ENCODE peak calls at places on chromosomes 13 and 19, in four cellular contexts. D, E, G and B are unnamed samples.

GRCh38 chr13:93635687-93636086 is 409.1 kb downstream of the GPC6 start:
- DNase-seq in D (no peak), E (peak; percentile 62), G (no peak), B (no peak)

GRCh38 chr19:5038631-5039271 is 69.8 kb downstream of the KDM4B start:
- DNase-seq in D (no peak), E (no peak), G (no peak), B (peak; percentile 22)

GRCh38 chr19:34662919-34663318 is 14.0 kb downstream of the SCGB2B2 start:
- DNase-seq in D (no peak), E (no peak), G (no peak), B (peak; percentile 12)

GRCh38 chr19:52741951-52742485 is 7.2 kb upstream of the ZNF611 start:
- DNase-seq in D (peak; percentile 33), E (no peak), G (no peak), B (no peak)

GRCh38 chr19:45515081-45515624 is 7.9 kb downstream of the VASP start:
- DNase-seq in D (no peak), E (no peak), G (peak; percentile 64), B (no peak)

GRCh38 chr13:110812111-110812868 is 98.8 kb downstream of the ING1 start:
- DNase-seq in D (no peak), E (no peak), G (no peak), B (no peak)

GRCh38 chr13:109385161-109385560 is 401.2 kb downstream of the IRS2 start:
- DNase-seq in D (no peak), E (no peak), G (no peak), B (no peak)

GRCh38 chr19:55554749-55555152 is 9.4 kb upstream of the SBK3 start:
- DNase-seq in D (no peak), E (no peak), G (no peak), B (no peak)

GRCh38 chr13:73698859-73699258 is 435.3 kb downstream of the KLF12 start:
- DNase-seq in D (no peak), E (no peak), G (no peak), B (no peak)

GRCh38 chr19:39810424-39810823 is 23.5 kb downstream of the DYRK1B start:
- DNase-seq in D (no peak), E (no peak), G (no peak), B (no peak)

GRCh38 chr13:60851378-60851777 is 454.4 kb downstream of the TDRD3 start:
- DNase-seq in D (no peak), E (no peak), G (no peak), B (no peak)

GRCh38 chr13:99656843-99657506 is 155.7 kb downstream of the TM9SF2 start:
- DNase-seq in D (no peak), E (no peak), G (no peak), B (no peak)

GRCh38 chr13:40164137-40164536 is 502.3 kb downstream of the FOXO1 start:
- DNase-seq in D (no peak), E (peak; percentile 55), G (no peak), B (peak; percentile 65)

GRCh38 chr13:94557836-94558235 is 38.1 kb downstream of the TGDS start:
- DNase-seq in D (no peak), E (no peak), G (no peak), B (no peak)

GRCh38 chr19:50333737-50334617 is 4.8 kb upstream of the KCNC3 start:
- DNase-seq in D (peak; percentile 86), E (peak; percentile 80), G (peak; percentile 84), B (no peak)

GRCh38 chr13:110425444-110425780 is 118.3 kb downstream of the COL4A2 start:
- DNase-seq in D (no peak), E (no peak), G (no peak), B (no peak)

GRCh38 chr13:28321751-28322150 is 173.2 kb downstream of the FLT1 start:
- DNase-seq in D (no peak), E (no peak), G (no peak), B (no peak)

GRCh38 chr13:80341098-80341701 is at the start of gene SPRY2:
- DNase-seq in D (peak; percentile 97), E (peak; percentile 97), G (peak; percentile 94), B (peak; percentile 84)

GRCh38 chr13:21557995-21558394 is 46.0 kb downstream of the MICU2 start:
- DNase-seq in D (peak; percentile 59), E (no peak), G (no peak), B (peak; percentile 38)

GRCh38 chr13:37118002-37118401 is 12.5 kb upstream of the CSNK1A1L start:
- DNase-seq in D (no peak), E (no peak), G (no peak), B (no peak)

GRCh38 chr19:4065430-4066175 is 1.1 kb downstream of the ZBTB7A start:
- DNase-seq in D (peak; percentile 97), E (peak; percentile 98), G (peak; percentile 98), B (peak; percentile 78)

GRCh38 chr19:50263176-50263575 is 59.8 kb downstream of the MYH14 start:
- DNase-seq in D (no peak), E (no peak), G (no peak), B (no peak)

GRCh38 chr19:8302734-8303133 is 5.4 kb downstream of the CD320 start:
- DNase-seq in D (no peak), E (peak; percentile 52), G (no peak), B (no peak)

GRCh38 chr19:30783212-30783611 is 411.0 kb downstream of the ZNF536 start:
- DNase-seq in D (no peak), E (no peak), G (no peak), B (no peak)

GRCh38 chr19:4991538-4991937 is 22.6 kb downstream of the KDM4B start:
- DNase-seq in D (no peak), E (no peak), G (no peak), B (no peak)

GRCh38 chr19:50252111-50252886 is 48.9 kb downstream of the MYH14 start:
- DNase-seq in D (no peak), E (no peak), G (peak; percentile 26), B (no peak)

GRCh38 chr19:11551603-11552235 is 7.3 kb downstream of the ELOF1 start:
- DNase-seq in D (peak; percentile 49), E (no peak), G (peak; percentile 26), B (no peak)

GRCh38 chr19:35378356-35378755 is 7.5 kb downstream of the GPR42 start:
- DNase-seq in D (no peak), E (no peak), G (no peak), B (no peak)

GRCh38 chr13:79593121-79593520 is 112.2 kb downstream of the NDFIP2 start:
- DNase-seq in D (no peak), E (no peak), G (no peak), B (no peak)

GRCh38 chr19:50207730-50208129 is 4.3 kb downstream of the MYH14 start:
- DNase-seq in D (no peak), E (no peak), G (no peak), B (no peak)

GRCh38 chr19:30857388-30857787 is 485.2 kb downstream of the ZNF536 start:
- DNase-seq in D (no peak), E (no peak), G (no peak), B (no peak)

GRCh38 chr13:111490611-111491010 is 170.2 kb downstream of the TEX29 start:
- DNase-seq in D (no peak), E (peak; percentile 45), G (no peak), B (no peak)

GRCh38 chr19:15869109-15869555 is 28.7 kb downstream of the CYP4F2 start:
- DNase-seq in D (no peak), E (peak; percentile 52), G (peak; percentile 33), B (peak; percentile 92)

GRCh38 chr13:52001120-52001731 is 10.0 kb downstream of the ATP7B start:
- DNase-seq in D (peak; percentile 56), E (no peak), G (no peak), B (peak; percentile 60)

GRCh38 chr13:52006491-52007245 is 4.6 kb downstream of the ATP7B start:
- DNase-seq in D (no peak), E (no peak), G (no peak), B (no peak)

GRCh38 chr13:52003551-52003950 is 7.7 kb downstream of the ATP7B start:
- DNase-seq in D (no peak), E (no peak), G (peak; percentile 30), B (no peak)

GRCh38 chr13:52002361-52002760 is 8.9 kb downstream of the ATP7B start:
- DNase-seq in D (no peak), E (no peak), G (no peak), B (no peak)

DNA sequence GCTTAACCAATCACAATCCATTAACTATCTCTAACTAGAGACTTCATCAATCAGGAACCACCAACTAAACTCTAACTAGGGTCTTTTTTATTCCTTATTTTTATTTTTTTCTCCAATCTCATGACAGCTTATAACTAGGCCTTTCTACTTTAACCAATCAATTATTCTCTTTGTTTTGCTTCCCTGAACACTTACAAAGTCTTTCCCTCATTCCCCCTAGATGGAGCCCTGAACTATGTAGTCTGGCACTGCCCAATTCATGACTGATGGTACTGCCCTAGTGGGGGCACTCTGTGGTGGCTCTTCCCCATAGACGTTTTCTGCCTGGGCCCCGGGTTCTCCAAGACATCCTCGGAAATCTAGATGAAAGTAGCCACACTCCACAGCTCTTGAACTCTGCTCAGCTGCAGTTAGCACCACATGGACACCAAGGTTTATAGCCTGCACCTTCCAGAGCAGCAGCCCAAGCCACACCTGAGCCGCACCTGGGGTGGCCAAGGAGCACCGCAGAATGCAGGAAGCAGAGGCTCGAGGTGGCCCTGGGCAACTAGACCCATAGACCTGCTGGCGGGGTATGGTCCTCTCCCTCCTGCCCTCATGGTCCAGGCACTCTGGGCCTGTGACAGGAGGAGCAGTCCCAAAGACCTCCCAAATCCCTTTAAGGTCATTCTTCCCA is 6.6 kb downstream of the ATP7B start:
- DNase-seq in D (no peak), E (no peak), G (peak; percentile 71), B (no peak)
- TF ChIP-seq CTCF in D (no peak), E (no peak), G (no peak), B (no peak)

GRCh38 chr13:29428992-29429315 is 166.5 kb downstream of the SLC7A1 start:
- DNase-seq in D (no peak), E (no peak), G (no peak), B (no peak)
- H3K4me3 ChIP-seq in D (peak overlapping the region; percentile 81), E (peak overlapping the region; percentile 76), G (no peak overlapping the region), B (no peak overlapping the region)

DNA sequence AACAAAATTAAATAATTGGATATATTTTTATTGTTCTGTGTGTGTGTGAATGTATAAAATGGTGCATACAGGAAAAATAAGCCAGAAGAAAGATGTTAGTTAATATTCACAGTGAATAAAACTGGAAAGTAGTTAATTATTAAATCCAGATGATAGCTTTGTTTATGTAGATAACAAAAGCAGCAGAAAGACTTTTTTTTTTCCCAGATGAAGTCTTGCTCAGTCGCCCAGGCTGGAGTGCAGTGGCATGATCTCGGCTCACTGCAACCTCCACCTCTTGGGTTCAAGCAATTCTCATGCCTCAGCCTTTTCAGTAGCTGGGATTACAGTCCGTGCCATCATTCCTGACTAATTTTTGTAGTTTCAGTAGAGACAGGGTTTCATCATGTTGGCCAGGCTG is 140.1 kb downstream of the ZNF486 start:
- DNase-seq in D (no peak), E (no peak), G (no peak), B (no peak)
- H3K27me3 ChIP-seq in D (no peaks in the 10 kb centered on the region), E (no peaks in the 10 kb centered on the region), G (no peaks in the 10 kb centered on the region), B (no peaks in the 10 kb centered on the region)

DNA sequence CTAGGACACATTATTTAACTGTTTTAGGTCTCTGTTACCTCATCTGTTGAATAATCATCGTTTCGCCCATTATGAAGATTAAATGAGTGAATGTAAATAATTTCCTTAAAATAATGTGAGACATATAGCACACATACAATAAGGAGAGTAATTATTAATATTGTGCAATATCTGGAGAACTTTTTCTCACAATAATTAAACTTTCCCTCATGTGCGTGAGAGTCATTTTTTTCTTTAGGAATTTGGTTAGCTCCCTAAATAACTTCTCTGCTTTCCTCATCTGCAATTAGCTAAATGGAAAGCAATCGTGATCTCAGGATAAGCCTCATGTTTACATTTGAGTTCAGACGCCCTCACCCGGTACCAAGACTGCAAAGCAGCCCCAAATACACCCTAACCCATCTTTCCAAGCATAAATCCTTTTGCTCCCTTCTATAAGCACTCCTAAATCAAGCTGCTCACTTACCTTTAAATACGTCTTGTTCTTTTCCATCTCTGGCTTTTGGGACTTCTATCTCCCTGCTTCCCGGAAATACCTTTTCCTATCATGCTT is 78.8 kb downstream of the MZT1 start:
- DNase-seq in D (peak; percentile 24), E (no peak), G (no peak), B (no peak)
- TF ChIP-seq CTCF in D (peak; percentile 18), E (no peak), G (no peak), B (peak; percentile 26)

GRCh38 chr13:42412812-42413795 is 141.2 kb downstream of the AKAP11 start:
- DNase-seq in D (no peak), E (no peak), G (no peak), B (no peak)
- H3K4me3 ChIP-seq in D (no peak overlapping the region), E (no peak overlapping the region), G (no peak overlapping the region), B (no peak overlapping the region)